ENCODE peak calls at places on chromosome 20, in ten cellular contexts. K is tibial nerve; D is heart right ventricle; S is esophagus muscularis mucosa; P is left ventricle myocardium inferior; N is adipocyte; C is mesenchymal stem cell; B is kidney epithelial cell; O is CD4-positive, alpha-beta memory T cell; L is AG04450. M is an unnamed sample. For H3K27me3, the result is how much of the 10 kb centered on the place peaks cover.

GRCh38 chr20:34862724-34863123 is 9.9 kb downstream of the GGT7 start:
- DNase-seq in K (no peak), O (no peak), S (peak), N (no peak), P (no peak), D (no peak), C (no peak), B (no peak), L (no peak), M (no peak)

GRCh38 chr20:39624316-39624715 is 662.2 kb downstream of the DHX35 start:
- DNase-seq in B (no peak), N (no peak), P (no peak), D (no peak), O (no peak), K (no peak), S (no peak), L (no peak), C (no peak), M (no peak)

GRCh38 chr20:46939031-46939430 is 44.4 kb downstream of the EYA2 start:
- DNase-seq in D (no peak), L (no peak), C (no peak), B (no peak), S (no peak), N (no peak), O (no peak), K (no peak), P (no peak), M (no peak)

GRCh38 chr20:45095753-45096371 is 5.1 kb downstream of the KCNS1 start:
- DNase-seq in O (peak), N (peak), L (no peak), B (no peak), D (peak), P (no peak), K (peak), C (peak), S (no peak), M (no peak)

GRCh38 chr20:24160563-24161355 is 172.2 kb upstream of the GGTLC1 start:
- DNase-seq in P (peak), O (no peak), K (peak), D (peak), S (peak), L (peak), N (peak), C (peak), B (peak), M (no peak)

GRCh38 chr20:49161428-49162152 is 26.5 kb downstream of the STAU1 start:
- DNase-seq in N (no peak), S (no peak), D (no peak), O (no peak), L (no peak), B (no peak), K (no peak), P (no peak), C (no peak), M (no peak)

GRCh38 chr20:46261456-46262253 is 46.6 kb downstream of the CDH22 start:
- DNase-seq in D (no peak), C (no peak), N (no peak), K (no peak), B (no peak), L (no peak), P (no peak), O (no peak), S (no peak), M (no peak)

GRCh38 chr20:50594591-50595432 is 84.6 kb downstream of the PTPN1 start:
- DNase-seq in P (no peak), O (no peak), N (no peak), B (no peak), S (no peak), C (no peak), L (no peak), K (no peak), D (no peak), M (no peak)

GRCh38 chr20:25457886-25458680 is 50.6 kb downstream of the GINS1 start:
- DNase-seq in L (no peak), N (no peak), O (no peak), S (no peak), D (no peak), P (no peak), B (no peak), C (no peak), K (no peak), M (no peak)

GRCh38 chr20:50305636-50306477 is 115.2 kb downstream of the CEBPB start:
- DNase-seq in P (no peak), L (no peak), N (peak), B (no peak), S (no peak), D (no peak), K (peak), O (no peak), C (peak), M (no peak)

GRCh38 chr20:16007164-16007563 is 566.1 kb downstream of the KIF16B start:
- DNase-seq in K (no peak), L (no peak), N (no peak), C (no peak), S (no peak), O (no peak), P (no peak), B (no peak), D (no peak), M (no peak)

GRCh38 chr20:6185268-6185667 is 62.4 kb upstream of the FERMT1 start:
- DNase-seq in S (no peak), K (no peak), D (no peak), C (no peak), L (no peak), B (no peak), P (no peak), O (no peak), N (no peak), M (no peak)

GRCh38 chr20:5918856-5919633 is 31.3 kb downstream of the TRMT6 start:
- DNase-seq in P (no peak), S (no peak), K (no peak), N (peak), B (peak), O (no peak), D (no peak), L (no peak), C (peak), M (no peak)

GRCh38 chr20:29497261-29497671 is 1760.2 kb upstream of the DEFB115 start:
- DNase-seq in N (no peak), C (no peak), B (no peak), K (peak), L (no peak), S (peak), D (peak), O (no peak), P (no peak), M (peak)

GRCh38 chr20:50817776-50818172 is 22.9 kb downstream of the BCAS4 start:
- DNase-seq in C (no peak), D (no peak), O (no peak), B (no peak), L (no peak), P (no peak), K (no peak), N (no peak), S (no peak), M (no peak)

GRCh38 chr20:57695012-57695411 is 14.8 kb downstream of the PMEPA1 start:
- DNase-seq in O (no peak), L (no peak), B (no peak), N (no peak), C (no peak), P (no peak), D (no peak), S (no peak), K (no peak), M (no peak)

GRCh38 chr20:37566590-37567330 is 39.1 kb upstream of the BLCAP start:
- DNase-seq in O (no peak), K (no peak), B (no peak), D (no peak), S (peak), P (no peak), C (no peak), L (no peak), N (no peak), M (no peak)

GRCh38 chr20:6575912-6576391 is 191.5 kb upstream of the BMP2 start:
- DNase-seq in K (no peak), B (no peak), L (peak), N (peak), P (no peak), D (no peak), O (no peak), C (peak), S (no peak), M (no peak)

GRCh38 chr20:11881453-11881852 is 36.2 kb upstream of the BTBD3 start:
- DNase-seq in O (no peak), D (no peak), C (peak), S (no peak), B (no peak), P (no peak), N (peak), L (no peak), K (no peak), M (no peak)

GRCh38 chr20:40678286-40678835 is 10.7 kb downstream of the MAFB start:
- DNase-seq in O (no peak), K (no peak), C (no peak), P (no peak), D (no peak), N (no peak), S (no peak), B (no peak), L (no peak), M (no peak)

GRCh38 chr20:48761023-48761785 is 66.6 kb downstream of the PREX1 start:
- DNase-seq in D (no peak), S (no peak), B (no peak), O (peak), K (peak), C (no peak), N (no peak), P (peak), L (no peak), M (no peak)

GRCh38 chr20:9348746-9349145 is 165.6 kb upstream of the LAMP5 start:
- DNase-seq in C (peak), B (no peak), L (no peak), O (no peak), D (no peak), S (no peak), N (no peak), K (no peak), P (no peak), M (no peak)

GRCh38 chr20:5535211-5535756 is 214.9 kb upstream of the SHLD1 start:
- DNase-seq in B (no peak), C (peak), S (no peak), N (peak), K (no peak), D (no peak), P (no peak), O (no peak), L (peak), M (no peak)

GRCh38 chr20:8547035-8547649 is 415.1 kb downstream of the PLCB1 start:
- DNase-seq in K (no peak), L (no peak), C (no peak), B (no peak), D (peak), S (no peak), O (no peak), P (no peak), N (no peak), M (no peak)

GRCh38 chr20:36313936-36314335 is 7.8 kb downstream of the DLGAP4 start:
- DNase-seq in N (no peak), P (no peak), D (no peak), L (no peak), C (no peak), O (no peak), B (no peak), K (no peak), S (no peak), M (no peak)

GRCh38 chr20:63042448-63043071 is 35.8 kb upstream of the BHLHE23 start:
- DNase-seq in N (no peak), O (no peak), K (no peak), S (no peak), B (no peak), L (no peak), P (peak), C (no peak), D (no peak), M (no peak)
- H3K27me3 ChIP-seq in N (half or more), O (under half), K (under half), S (under half), B (under half), L (under half), P (half or more), C (half or more), D (half or more), M (under half)

GRCh38 chr20:63538204-63539091 is 1.3 kb upstream of the PTK6 start:
- DNase-seq in O (peak), N (peak), D (no peak), P (no peak), S (no peak), K (no peak), C (peak), L (no peak), B (no peak), M (no peak)

GRCh38 chr20:63536241-63536977 is 767 bp downstream of the PTK6 start:
- DNase-seq in C (peak), S (no peak), B (no peak), D (no peak), O (no peak), P (no peak), N (no peak), K (no peak), L (no peak), M (peak)

GRCh38 chr20:63536997-63537524 is at the start of gene PTK6:
- DNase-seq in L (no peak), S (no peak), D (no peak), B (no peak), K (no peak), P (peak), O (no peak), N (no peak), C (no peak), M (no peak)

GRCh38 chr20:63539092-63539430 is 1.9 kb upstream of the PTK6 start:
- DNase-seq in S (no peak), B (no peak), C (no peak), O (no peak), N (no peak), K (no peak), D (no peak), P (no peak), L (no peak), M (no peak)

DNA sequence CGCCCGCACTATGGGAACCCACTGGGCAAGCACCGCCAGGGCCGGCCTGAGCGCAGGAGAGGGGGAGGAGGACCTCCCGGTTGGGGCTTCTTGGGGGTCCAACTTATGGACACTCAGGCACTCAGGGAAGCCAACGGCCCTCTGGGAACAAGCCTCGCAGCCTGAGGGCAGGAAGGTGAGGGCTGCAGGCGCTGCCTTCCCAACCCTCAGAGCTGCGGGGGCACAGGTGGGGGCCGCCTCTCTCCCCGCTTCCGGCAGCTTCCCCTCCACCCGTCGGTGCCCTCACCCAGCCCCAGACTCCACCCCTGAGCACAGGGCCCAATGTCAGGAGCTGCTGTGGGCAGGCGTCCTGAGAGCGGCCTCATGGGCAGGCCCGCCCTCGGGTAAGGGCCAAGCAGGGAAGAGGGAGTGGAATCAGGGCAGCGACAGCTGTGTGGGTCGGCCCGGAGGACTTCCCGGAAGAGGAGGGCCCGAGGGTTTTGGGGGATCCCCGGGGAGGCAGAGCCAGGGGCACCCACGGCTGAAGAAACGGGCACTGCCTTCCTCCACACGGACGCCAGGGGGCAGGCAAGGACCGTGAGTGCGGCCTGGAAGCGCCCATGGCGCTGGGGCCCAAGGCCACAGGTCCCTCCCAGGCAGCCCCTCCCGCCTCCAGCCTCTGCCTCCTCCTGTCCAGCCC is 488 bp upstream of the PTK6 start:
- DNase-seq in S (peak), K (peak), N (peak), P (peak), B (peak), O (peak), D (peak), C (peak), L (peak), M (peak)
- H3K4me3 ChIP-seq in S (peak), K (peak), N (no peak), P (peak), B (peak), O (no peak), D (peak), C (peak), L (peak), M (peak)

GRCh38 chr20:64038579-64039292 is 2.8 kb downstream of the C20orf204 start:
- DNase-seq in B (no peak), K (no peak), L (no peak), O (peak), P (peak), N (peak), D (peak), S (no peak), C (peak), M (peak)

GRCh38 chr20:64037199-64037497 is 1.2 kb downstream of the C20orf204 start:
- DNase-seq in D (no peak), C (no peak), N (no peak), O (no peak), L (no peak), K (no peak), P (no peak), B (no peak), S (no peak), M (no peak)

GRCh38 chr20:64036346-64037198 is 590 bp downstream of the C20orf204 start:
- DNase-seq in K (no peak), P (no peak), L (no peak), D (no peak), O (no peak), B (no peak), S (no peak), N (no peak), C (no peak), M (peak)

GRCh38 chr20:64038252-64038578 is 2.2 kb downstream of the C20orf204 start:
- DNase-seq in N (no peak), S (no peak), K (no peak), P (no peak), L (no peak), D (no peak), C (no peak), O (no peak), B (no peak), M (no peak)

DNA sequence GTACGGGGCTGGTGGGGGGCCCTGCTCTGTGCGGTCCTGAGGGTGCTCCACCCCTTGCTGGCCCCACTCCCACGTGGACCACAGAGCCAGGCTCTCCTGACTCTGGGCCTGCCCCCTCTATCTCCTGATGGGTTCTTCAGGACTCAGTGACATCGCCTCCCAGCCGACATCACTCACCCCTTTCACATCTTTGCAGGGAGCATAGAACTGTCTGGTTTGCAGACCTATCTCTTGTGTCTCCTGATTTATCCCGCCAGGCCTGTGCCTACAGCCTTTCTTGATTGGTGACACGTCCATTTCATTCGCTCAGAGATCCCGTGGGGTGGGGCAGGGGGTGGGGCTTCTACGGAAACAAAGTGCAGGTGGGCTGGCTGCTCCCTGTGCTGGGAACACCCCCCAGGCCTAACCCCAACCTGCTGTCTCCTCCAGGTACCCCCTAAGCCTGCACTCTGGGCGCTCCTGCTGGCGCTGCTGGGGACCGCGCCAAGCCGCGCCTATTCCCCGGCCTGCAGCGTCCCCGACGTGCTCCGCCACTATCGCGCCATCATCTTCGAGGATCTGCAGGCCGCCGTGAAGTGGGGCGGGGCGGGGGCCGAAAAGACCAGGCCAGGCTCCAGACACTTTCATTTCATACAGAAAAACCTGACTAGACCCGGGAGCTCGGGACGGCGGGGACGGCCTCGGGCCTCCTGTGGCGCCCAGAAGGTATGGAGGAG is 1.7 kb downstream of the C20orf204 start:
- DNase-seq in S (no peak), L (no peak), C (no peak), P (no peak), K (no peak), N (no peak), B (no peak), O (no peak), D (no peak), M (no peak)
- H3K27me3 ChIP-seq in S (under half), L (under half), C (half or more), P (half or more), K (under half), N (under half), B (under half), O (under half), D (half or more), M (under half)

GRCh38 chr20:982754-983153 is 19.4 kb downstream of the RSPO4 start:
- DNase-seq in P (no peak), N (no peak), S (no peak), D (no peak), O (no peak), L (no peak), K (no peak), C (no peak), B (no peak), M (no peak)
- H3K4me3 ChIP-seq in P (no peak), N (no peak), S (no peak), D (no peak), O (no peak), L (no peak), K (no peak), C (no peak), B (no peak), M (no peak)

DNA sequence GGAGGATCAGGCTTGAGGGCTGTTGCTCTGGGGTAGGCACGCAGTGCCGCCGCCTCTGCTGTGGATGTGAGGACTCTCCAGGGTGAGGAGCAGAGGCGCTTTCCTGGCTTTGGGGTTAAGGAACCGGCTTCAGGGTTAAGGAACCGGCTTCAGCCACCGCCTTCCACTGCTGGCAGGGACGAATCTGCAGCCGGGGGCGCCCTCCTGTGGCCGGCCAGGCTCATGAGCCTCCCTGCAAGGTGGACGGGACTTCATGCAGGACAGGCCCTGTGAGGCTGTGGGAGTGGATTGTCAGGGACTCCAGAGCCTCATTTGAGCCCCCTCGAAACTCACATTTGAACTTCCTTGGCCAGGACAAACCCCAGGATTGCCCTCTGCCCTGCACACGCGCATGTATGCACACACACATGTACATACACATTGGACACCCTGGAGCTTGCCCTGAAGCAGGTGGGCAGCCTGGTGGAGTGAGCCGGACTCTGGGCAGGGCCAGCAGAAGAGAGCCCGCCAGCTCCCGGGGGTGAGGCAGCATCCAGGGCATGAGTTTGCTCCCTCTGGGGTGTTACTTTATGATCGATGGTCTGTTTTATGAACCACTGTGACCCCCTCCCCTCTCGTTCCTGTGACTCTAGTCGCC is 146.9 kb downstream of the PHACTR3 start:
- DNase-seq in K (peak), S (no peak), D (peak), P (peak), O (no peak), L (no peak), B (no peak), N (peak), C (no peak), M (peak)
- H3K27me3 ChIP-seq in K (under half), S (under half), D (under half), P (under half), O (under half), L (under half), B (under half), N (half or more), C (half or more), M (under half)